ENCODE peak calls at places on chromosomes 2 and 18, in eight cellular contexts. U, E, T, K, V, J, F and I are unnamed samples.

GRCh38 chr2:48715042-48715899 is 40.3 kb downstream of the LHCGR start:
- DNase-seq in U (peak; percentile 6), F (no peak), J (no peak), V (peak; percentile 96), K (no peak), T (no peak), E (peak; percentile 47), I (no peak)

GRCh38 chr2:1781291-1782080 is 37.2 kb upstream of the PXDN start:
- DNase-seq in U (no peak), V (no peak), J (no peak), E (peak; percentile 10), K (no peak), T (peak; percentile 6), F (no peak), I (no peak)

GRCh38 chr2:207163815-207164747 is 1.7 kb downstream of the KLF7 start:
- DNase-seq in J (peak; percentile 45), V (peak; percentile 48), E (peak; percentile 50), U (no peak), T (peak; percentile 51), K (peak; percentile 21), F (peak; percentile 73), I (peak; percentile 64)

GRCh38 chr2:232142049-232142448 is 180.5 kb downstream of the DIS3L2 start:
- DNase-seq in E (peak; percentile 9), T (peak; percentile 33), F (peak; percentile 25), U (peak; percentile 44), J (no peak), K (peak; percentile 13), V (peak; percentile 31), I (no peak)

GRCh38 chr18:28003451-28003850 is 173.5 kb downstream of the CDH2 start:
- DNase-seq in V (peak; percentile 68), F (no peak), E (no peak), J (no peak), U (no peak), K (no peak), T (no peak), I (no peak)

GRCh38 chr2:161946489-161947107 is 127.4 kb downstream of the DPP4 start:
- DNase-seq in V (peak; percentile 28), E (peak; percentile 32), F (no peak), J (no peak), K (no peak), U (peak; percentile 3), T (peak; percentile 62), I (no peak)

GRCh38 chr2:37323770-37324535 is 680 bp downstream of the PRKD3 start:
- DNase-seq in U (peak; percentile 51), E (peak; percentile 48), J (no peak), V (peak; percentile 31), T (peak; percentile 55), F (peak; percentile 37), K (no peak), I (no peak)

GRCh38 chr18:23228102-23229051 is 93.1 kb downstream of the CABLES1 start:
- DNase-seq in T (peak; percentile 81), E (peak; percentile 51), F (peak; percentile 39), J (no peak), V (peak; percentile 75), U (no peak), K (no peak), I (no peak)

GRCh38 chr2:196330645-196331044 is 159.3 kb upstream of the STK17B start:
- DNase-seq in K (no peak), E (no peak), F (no peak), U (no peak), V (no peak), J (no peak), T (no peak), I (no peak)

GRCh38 chr18:13726972-13727331 is 479 bp downstream of the RNMT start:
- DNase-seq in T (peak; percentile 55), F (no peak), K (peak; percentile 5), J (no peak), E (peak; percentile 38), U (peak; percentile 56), V (peak; percentile 56), I (peak; percentile 24)

GRCh38 chr2:218880749-218881594 is at the start of gene WNT10A:
- DNase-seq in U (no peak), K (no peak), T (no peak), E (no peak), J (no peak), V (no peak), F (no peak), I (no peak)

GRCh38 chr2:89844221-89844943 is 1152.9 kb downstream of the RPIA start:
- DNase-seq in V (no peak), U (no peak), T (no peak), F (no peak), K (no peak), E (no peak), J (no peak), I (no peak)

GRCh38 chr2:170953976-170954375 is 24.9 kb downstream of the GORASP2 start:
- DNase-seq in F (no peak), T (no peak), U (no peak), E (no peak), V (peak; percentile 60), K (no peak), J (no peak), I (no peak)

GRCh38 chr18:11872479-11873136 is 21.4 kb downstream of the CHMP1B start:
- DNase-seq in T (peak; percentile 28), V (no peak), U (peak; percentile 72), F (no peak), K (peak; percentile 41), E (peak; percentile 80), J (no peak), I (no peak)

GRCh38 chr2:217279571-217279970 is 419.7 kb upstream of the TNP1 start:
- DNase-seq in F (no peak), J (no peak), E (no peak), U (no peak), V (peak; percentile 96), K (no peak), T (no peak), I (no peak)

GRCh38 chr2:42298132-42298531 is 62.9 kb downstream of the COX7A2L start:
- DNase-seq in U (no peak), V (peak; percentile 60), E (no peak), K (no peak), F (no peak), T (no peak), J (no peak), I (no peak)

GRCh38 chr2:39377226-39377939 is 59.7 kb downstream of the MAP4K3 start:
- DNase-seq in E (peak; percentile 9), J (no peak), V (no peak), K (no peak), F (no peak), T (peak; percentile 23), U (peak; percentile 70), I (no peak)

GRCh38 chr2:127456960-127457359 is 38.7 kb downstream of the PROC start:
- DNase-seq in U (no peak), V (no peak), K (no peak), J (no peak), T (no peak), E (no peak), F (no peak), I (no peak)

GRCh38 chr2:2083113-2083757 is 247.8 kb downstream of the MYT1L start:
- DNase-seq in V (no peak), J (no peak), F (no peak), K (no peak), T (no peak), U (no peak), E (peak; percentile 4), I (no peak)

GRCh38 chr2:162072181-162072702 is 1.8 kb downstream of the DPP4 start:
- DNase-seq in E (peak; percentile 67), F (no peak), K (no peak), J (no peak), V (peak; percentile 90), U (no peak), T (peak; percentile 63), I (no peak)

GRCh38 chr2:225889452-225889851 is 489.9 kb downstream of the NYAP2 start:
- DNase-seq in T (peak; percentile 10), F (no peak), E (peak; percentile 32), U (peak; percentile 1), V (peak; percentile 94), J (no peak), K (peak; percentile 10), I (no peak)

GRCh38 chr18:27954226-27954625 is 222.7 kb downstream of the CDH2 start:
- DNase-seq in T (no peak), J (no peak), E (no peak), V (peak; percentile 89), F (no peak), U (no peak), K (no peak), I (no peak)

GRCh38 chr18:73244411-73244810 is 376.6 kb upstream of the NETO1 start:
- DNase-seq in K (no peak), T (no peak), F (no peak), V (peak; percentile 34), J (no peak), E (no peak), U (no peak), I (no peak)

GRCh38 chr2:45028276-45028675 is 19.0 kb upstream of the SIX2 start:
- DNase-seq in U (no peak), F (no peak), V (no peak), K (no peak), T (no peak), J (no peak), E (no peak), I (no peak)

GRCh38 chr2:72917875-72918660 is 749 bp downstream of the EMX1 start:
- DNase-seq in J (no peak), F (no peak), E (no peak), V (no peak), U (no peak), T (no peak), K (no peak), I (no peak)

GRCh38 chr2:233075141-233075965 is 15.2 kb downstream of the INPP5D start:
- DNase-seq in J (no peak), U (no peak), E (no peak), K (no peak), F (no peak), V (no peak), T (peak; percentile 34), I (peak; percentile 33)

GRCh38 chr18:35059280-35059927 is 18.2 kb downstream of the MAPRE2 start:
- DNase-seq in F (no peak), E (no peak), K (no peak), V (no peak), U (no peak), T (no peak), J (no peak), I (no peak)

GRCh38 chr18:48392266-48392665 is 16.9 kb downstream of the ZBTB7C start:
- DNase-seq in K (no peak), E (no peak), T (no peak), F (no peak), J (no peak), U (no peak), V (no peak), I (no peak)
- H3K27ac ChIP-seq in K (no peak overlapping the region), E (no peak overlapping the region), T (no peak overlapping the region), F (no peak overlapping the region), J (no peak overlapping the region), U (no peak overlapping the region), V (no peak overlapping the region), I (peak overlapping the region; percentile 70)

GRCh38 chr2:61433606-61434005 is 37.3 kb downstream of the USP34 start:
- DNase-seq in J (no peak), V (no peak), U (no peak), F (no peak), K (no peak), T (no peak), E (no peak), I (no peak)
- H3K9me3 ChIP-seq in J (no peaks in the 10 kb centered on the region), V (no peaks in the 10 kb centered on the region), U (no peaks in the 10 kb centered on the region), F (peaks cover 30% of the 10 kb centered on the region), K (no peaks in the 10 kb centered on the region), T (no peaks in the 10 kb centered on the region), E (no peaks in the 10 kb centered on the region), I (peaks cover 5% of the 10 kb centered on the region)

GRCh38 chr18:63182247-63182771 is 137.3 kb downstream of the BCL2 start:
- DNase-seq in E (peak; percentile 64), U (no peak), J (no peak), K (no peak), T (no peak), V (no peak), F (no peak), I (no peak)
- H3K4me3 ChIP-seq in E (no peak overlapping the region), U (no peak overlapping the region), J (no peak overlapping the region), K (no peak overlapping the region), T (no peak overlapping the region), V (no peak overlapping the region), F (no peak overlapping the region), I (no peak overlapping the region)

GRCh38 chr2:31037058-31037457 is 101.2 kb downstream of the GALNT14 start:
- DNase-seq in J (no peak), T (no peak), F (no peak), V (no peak), U (no peak), E (no peak), K (no peak), I (no peak)
- H3K27ac ChIP-seq in J (no peak overlapping the region), T (no peak overlapping the region), F (no peak overlapping the region), V (no peak overlapping the region), U (no peak overlapping the region), E (no peak overlapping the region), K (no peak overlapping the region), I (no peak overlapping the region)